ENCODE peak calls at places on chromosomes 16 and 17, in five cellular contexts. Y is CD8-positive, alpha-beta T cell; Z is GM23338; R is GM13976; M is colonic mucosa. I is an unnamed sample.

GRCh38 chr16:2973605-2974318 is 4.6 kb downstream of the PAQR4 start:
- DNase-seq in Y (no peak), Z (no peak), R (no peak), M (no peak), I (no peak)

GRCh38 chr16:79776243-79776884 is 175.8 kb upstream of the MAF start:
- DNase-seq in Y (no peak), Z (peak), R (no peak), M (peak), I (no peak)

GRCh38 chr17:35167046-35167445 is 19.4 kb downstream of the UNC45B start:
- DNase-seq in Y (no peak), Z (no peak), R (no peak), M (no peak), I (no peak)

GRCh38 chr16:25005445-25006306 is 9.5 kb downstream of the ARHGAP17 start:
- DNase-seq in Y (no peak), Z (no peak), R (no peak), M (no peak), I (no peak)

GRCh38 chr16:18804540-18804939 is 3.2 kb upstream of the ARL6IP1 start:
- DNase-seq in Y (no peak), Z (peak), R (no peak), M (no peak), I (no peak)

GRCh38 chr16:706189-707061 is 824 bp upstream of the FBXL16 start:
- DNase-seq in Y (no peak), Z (peak), R (no peak), M (no peak), I (no peak)

GRCh38 chr17:43334744-43335400 is 63.9 kb upstream of the ARL4D start:
- DNase-seq in Y (no peak), Z (no peak), R (no peak), M (no peak), I (no peak)

GRCh38 chr17:67289174-67289876 is 44.3 kb upstream of the HELZ start:
- DNase-seq in Y (no peak), Z (peak), R (no peak), M (peak), I (no peak)

GRCh38 chr17:76840884-76841775 is 27.1 kb upstream of the MGAT5B start:
- DNase-seq in Y (no peak), Z (peak), R (no peak), M (no peak), I (no peak)

GRCh38 chr16:3131755-3132377 is 3.0 kb upstream of the ZNF213 start:
- DNase-seq in Y (peak), Z (peak), R (no peak), M (peak), I (no peak)

GRCh38 chr16:74199066-74199841 is 97.4 kb upstream of the PSMD7 start:
- DNase-seq in Y (no peak), Z (no peak), R (no peak), M (no peak), I (no peak)

GRCh38 chr16:74596586-74596985 is 10.3 kb downstream of the GLG1 start:
- DNase-seq in Y (no peak), Z (no peak), R (no peak), M (no peak), I (no peak)

GRCh38 chr17:41734139-41734948 is at the start of gene HAP1:
- DNase-seq in Y (no peak), Z (peak), R (no peak), M (no peak), I (peak)

GRCh38 chr17:28327031-28327607 is 8.1 kb downstream of the TMEM97 start:
- DNase-seq in Y (peak), Z (no peak), R (no peak), M (no peak), I (no peak)

GRCh38 chr16:680967-681745 is 946 bp downstream of the STUB1 start:
- DNase-seq in Y (no peak), Z (peak), R (no peak), M (peak), I (no peak)

GRCh38 chr16:21634216-21634615 is 18.2 kb downstream of the IGSF6 start:
- DNase-seq in Y (no peak), Z (no peak), R (no peak), M (no peak), I (no peak)

GRCh38 chr17:6232768-6233130 is 162.6 kb downstream of the WSCD1 start:
- DNase-seq in Y (no peak), Z (no peak), R (no peak), M (no peak), I (no peak)

GRCh38 chr17:55722742-55723487 is at the start of gene TMEM100:
- DNase-seq in Y (no peak), Z (peak), R (no peak), M (peak), I (no peak)

GRCh38 chr16:84312783-84313382 is 18.2 kb downstream of the WFDC1 start:
- DNase-seq in Y (no peak), Z (peak), R (no peak), M (peak), I (peak)

GRCh38 chr17:9170822-9171221 is 149.5 kb downstream of the NTN1 start:
- DNase-seq in Y (no peak), Z (peak), R (no peak), M (no peak), I (no peak)

GRCh38 chr16:64773638-64774037 is 348.2 kb downstream of the CDH11 start:
- DNase-seq in Y (no peak), Z (no peak), R (no peak), M (no peak), I (no peak)

GRCh38 chr17:75553553-75554110 is 28.1 kb downstream of the LLGL2 start:
- DNase-seq in Y (no peak), Z (no peak), R (no peak), M (no peak), I (no peak)

GRCh38 chr17:8800656-8801055 is 1.5 kb upstream of the MFSD6L start:
- DNase-seq in Y (no peak), Z (no peak), R (no peak), M (no peak), I (no peak)

GRCh38 chr16:88888057-88888777 is 21.8 kb upstream of the PABPN1L start:
- DNase-seq in Y (no peak), Z (no peak), R (no peak), M (no peak), I (no peak)

DNA sequence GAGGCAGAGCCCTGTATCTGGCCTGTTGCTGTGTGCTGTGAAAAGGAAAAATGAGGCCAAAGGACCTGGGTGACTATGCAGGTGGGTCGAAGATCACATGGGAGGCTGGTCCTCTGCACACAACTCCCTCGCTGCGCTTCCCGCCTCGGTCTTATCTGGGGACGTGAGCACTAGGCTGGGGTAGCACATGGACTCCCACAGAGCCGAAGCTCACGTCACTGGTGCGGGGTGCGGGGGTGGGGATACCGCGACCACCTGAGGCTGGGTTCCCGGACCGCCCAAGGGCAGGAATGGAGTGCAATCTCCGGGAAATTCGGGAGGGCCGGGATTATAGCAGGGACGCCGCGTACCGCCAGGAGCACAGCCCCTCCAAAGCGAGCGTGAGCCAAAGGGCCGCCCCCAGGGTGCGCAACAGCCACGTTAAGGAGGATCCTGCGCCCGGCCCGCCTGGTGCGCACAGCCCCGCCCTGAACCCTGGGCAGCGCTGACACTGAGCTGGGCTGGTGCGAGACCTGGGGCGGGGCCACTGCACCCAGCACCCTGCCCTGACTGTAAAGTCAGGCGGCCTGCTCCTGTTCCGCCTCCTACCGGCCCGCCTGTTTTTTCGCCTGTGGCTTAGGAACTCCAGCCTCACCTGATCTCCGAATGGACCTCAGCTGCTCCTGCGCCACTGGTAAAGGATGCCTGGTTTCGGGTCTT is 4.8 kb downstream of the MT1A start:
- DNase-seq in Y (peak), Z (peak), R (peak), M (peak), I (no peak)
- TF ChIP-seq CTCF in Y (peak), Z (peak), R (no peak), M (no peak), I (peak)

DNA sequence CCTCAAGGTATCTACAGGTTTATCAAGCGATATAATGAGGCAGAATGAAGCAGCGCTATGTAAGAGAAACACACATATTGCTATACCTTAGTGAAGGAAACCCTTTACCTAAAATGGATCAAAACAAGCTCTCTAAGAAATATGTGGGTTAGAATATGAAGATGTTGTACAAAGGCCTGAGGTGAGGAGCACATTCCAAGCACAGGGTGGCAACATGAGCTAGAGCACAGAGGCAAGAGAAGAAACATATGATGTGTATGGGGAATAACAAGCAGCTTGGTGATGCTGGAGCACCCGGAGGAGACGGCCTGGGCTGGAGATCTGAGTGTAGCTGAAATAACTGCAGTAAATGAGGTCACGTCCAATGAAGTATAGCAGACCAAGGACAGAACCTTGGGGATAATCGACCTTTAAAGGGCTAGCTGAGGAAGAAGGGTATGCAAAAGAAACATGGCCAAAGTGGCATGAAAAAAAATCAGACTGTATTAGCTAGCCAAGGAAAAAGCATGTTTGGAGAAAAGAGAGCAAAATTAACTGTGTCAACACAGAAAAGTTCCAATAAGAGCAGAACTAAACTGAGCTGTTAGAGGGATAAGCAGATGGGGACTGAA is 44.0 kb downstream of the MARVELD3 start:
- DNase-seq in Y (no peak), Z (no peak), R (no peak), M (no peak), I (no peak)
- TF ChIP-seq CTCF in Y (no peak), Z (no peak), R (no peak), M (no peak), I (no peak)

DNA sequence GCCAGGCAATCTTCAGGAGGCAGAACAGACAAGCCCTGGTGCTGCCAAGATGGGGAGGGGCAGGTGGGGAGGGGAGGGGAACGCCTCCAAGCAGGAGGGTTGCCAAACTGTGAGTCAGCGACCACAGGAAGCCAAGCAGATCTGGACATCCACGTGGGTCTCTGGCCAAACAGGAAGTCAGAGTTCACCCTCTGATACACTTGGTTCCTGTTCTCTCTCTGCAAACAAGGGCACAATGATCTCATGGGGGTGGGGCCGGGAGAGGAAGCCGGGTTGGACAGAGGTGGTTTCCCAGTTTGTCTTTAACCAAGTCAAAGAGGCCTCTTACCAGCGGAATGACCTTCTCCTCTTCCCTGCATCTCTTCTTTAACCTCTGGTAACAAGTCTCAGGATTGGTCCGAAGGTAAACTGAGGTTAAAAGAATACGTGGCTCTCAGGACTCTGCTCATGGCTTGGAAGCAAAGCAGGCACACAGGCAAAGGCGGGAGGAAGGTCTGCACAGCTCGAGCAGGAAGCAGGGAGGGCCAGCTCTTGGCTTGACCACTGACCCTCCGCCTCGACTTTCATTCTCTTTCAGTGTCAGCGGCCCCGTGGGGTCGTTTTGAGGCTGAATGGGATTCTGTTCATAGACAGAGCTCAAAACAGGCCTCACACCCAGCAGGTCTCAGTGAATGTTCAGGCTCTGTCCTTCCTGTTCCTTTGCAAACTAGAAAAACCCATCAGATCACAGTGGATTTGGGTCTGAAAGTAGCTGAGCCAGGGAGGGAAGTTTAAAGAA is 32.9 kb downstream of the TK2 start:
- DNase-seq in Y (peak), Z (no peak), R (peak), M (peak), I (no peak)
- TF ChIP-seq CTCF in Y (no peak), Z (no peak), R (no peak), M (no peak), I (no peak)

DNA sequence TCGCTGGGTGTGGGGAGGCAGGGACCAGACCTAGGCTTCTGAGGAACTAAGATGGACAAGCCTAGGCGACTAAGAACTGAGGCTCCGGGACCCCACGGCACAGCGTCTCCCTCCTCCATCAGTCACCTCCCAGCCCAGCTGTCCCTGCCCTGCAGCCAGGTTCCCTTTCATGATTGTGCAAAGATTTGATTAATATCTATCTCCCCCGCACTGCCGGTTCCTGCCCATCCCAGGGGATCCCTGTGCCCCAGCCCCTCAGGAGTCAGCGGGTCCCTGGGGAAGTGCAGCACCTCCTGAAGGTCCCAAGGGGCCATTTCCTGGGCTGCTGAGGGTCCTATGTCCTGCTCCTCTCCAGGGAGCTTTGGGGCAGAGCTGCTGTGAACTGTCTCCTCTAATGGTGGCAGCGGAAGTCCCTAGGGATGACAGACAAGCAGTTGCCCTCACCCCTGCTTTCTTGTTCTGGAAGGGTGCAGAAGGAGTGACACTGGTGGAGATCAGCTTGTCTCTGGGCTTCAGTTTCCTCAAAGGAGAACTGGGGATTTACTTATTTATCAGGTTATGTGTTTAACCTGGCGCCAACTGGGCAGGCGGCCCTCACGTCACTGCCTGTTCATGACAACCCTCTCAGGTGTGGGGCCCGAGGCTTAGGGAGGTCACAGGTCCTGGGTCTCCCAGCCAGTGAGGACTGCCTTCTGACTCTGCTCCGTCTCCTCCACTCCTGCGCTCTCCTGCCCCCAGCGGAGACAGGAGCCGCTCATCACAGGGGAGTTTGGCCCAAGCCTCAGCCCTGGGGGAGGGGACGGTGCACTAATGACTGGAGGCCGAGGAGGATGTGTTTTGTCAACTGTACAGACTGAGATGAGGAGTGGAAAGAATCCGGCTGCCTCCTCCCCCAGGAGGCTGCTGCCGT is 1.9 kb upstream of the C16orf74 start:
- DNase-seq in Y (no peak), Z (peak), R (no peak), M (no peak), I (no peak)
- TF ChIP-seq CTCF in Y (no peak), Z (no peak), R (no peak), M (no peak), I (no peak)

GRCh38 chr17:78415821-78416301 is 37.4 kb downstream of the PGS1 start:
- DNase-seq in Y (no peak), Z (no peak), R (no peak), M (no peak), I (no peak)

GRCh38 chr17:78409191-78409621 is 30.8 kb downstream of the PGS1 start:
- DNase-seq in Y (no peak), Z (no peak), R (no peak), M (peak), I (no peak)

GRCh38 chr17:78414178-78415162 is 36.0 kb downstream of the PGS1 start:
- DNase-seq in Y (peak), Z (no peak), R (no peak), M (no peak), I (no peak)

GRCh38 chr17:78411241-78411855 is 32.9 kb downstream of the PGS1 start:
- DNase-seq in Y (no peak), Z (no peak), R (no peak), M (peak), I (no peak)

DNA sequence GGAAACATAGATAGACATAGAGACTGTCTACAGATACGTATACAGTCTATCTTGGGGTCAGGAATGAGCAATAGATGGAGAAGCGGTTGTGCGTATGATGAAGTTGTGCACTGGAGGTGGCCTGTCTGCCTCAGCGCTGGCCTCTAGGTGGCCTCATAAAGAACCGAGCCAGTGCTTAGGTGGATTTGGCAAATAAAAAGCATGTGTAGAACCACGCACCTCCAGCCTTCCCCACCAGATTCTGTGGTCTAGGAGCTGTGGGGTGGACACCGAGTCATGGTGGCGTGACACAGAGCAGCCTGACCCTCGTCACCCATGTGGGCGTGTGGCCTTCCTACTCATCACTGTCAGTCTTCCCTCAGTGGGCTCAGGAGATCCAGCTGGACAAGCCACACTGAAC is 34.0 kb downstream of the PGS1 start:
- DNase-seq in Y (no peak), Z (peak), R (peak), M (no peak), I (no peak)
- TF ChIP-seq CTCF in Y (peak), Z (peak), R (peak), M (peak), I (peak)

GRCh38 chr16:15439102-15439501 is 4.7 kb downstream of the BMERB1 start:
- DNase-seq in Y (no peak), Z (no peak), R (no peak), M (no peak), I (no peak)

GRCh38 chr16:15434425-15435215 is at the start of gene BMERB1:
- DNase-seq in Y (peak), Z (peak), R (peak), M (peak), I (peak)

GRCh38 chr16:15434079-15434424 is 336 bp upstream of the BMERB1 start:
- DNase-seq in Y (no peak), Z (no peak), R (no peak), M (no peak), I (no peak)

GRCh38 chr16:15440852-15441251 is 6.5 kb downstream of the BMERB1 start:
- DNase-seq in Y (no peak), Z (no peak), R (no peak), M (no peak), I (no peak)

GRCh38 chr16:15435216-15435864 is 952 bp downstream of the BMERB1 start:
- DNase-seq in Y (no peak), Z (peak), R (no peak), M (no peak), I (no peak)
- TF ChIP-seq CTCF in Y (no peak), Z (no peak), R (no peak), M (no peak), I (no peak)

GRCh38 chr17:59106463-59107305 is at the start of gene TRIM37:
- DNase-seq in Y (peak), Z (peak), R (peak), M (peak), I (peak)
- TF ChIP-seq CTCF in Y (no peak), Z (no peak), R (peak), M (no peak), I (peak)

DNA sequence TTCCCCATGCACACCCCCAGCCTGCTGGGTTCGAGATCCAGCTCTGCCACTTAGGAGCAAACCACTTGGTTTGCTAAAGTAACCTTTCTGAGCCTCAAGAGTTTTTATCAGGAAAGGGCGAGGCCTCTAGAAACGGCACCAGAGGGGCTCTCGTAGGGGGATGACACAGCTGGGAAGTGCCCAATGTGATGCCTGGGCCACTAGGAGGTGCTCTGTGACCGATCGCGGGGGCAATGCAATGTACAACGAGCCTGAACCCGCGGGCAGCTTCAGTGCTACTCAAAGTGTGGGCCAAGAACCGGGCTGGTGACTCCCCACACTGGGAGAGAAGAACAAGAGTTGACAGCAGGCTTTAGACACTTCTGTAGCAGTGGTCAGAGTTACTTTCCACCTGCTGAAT is 9.4 kb downstream of the C16orf89 start:
- DNase-seq in Y (peak), Z (peak), R (peak), M (peak), I (no peak)
- TF ChIP-seq CTCF in Y (peak), Z (peak), R (peak), M (peak), I (peak)